ENCODE peak calls at places on chromosomes 7 and 10, in eight cellular contexts. One of them, this sample, is unnamed.

GRCh38 chr7:140810830-140811556 is 113.7 kb downstream of the BRAF start:
- DNase-seq in CD8-positive, alpha-beta memory T cell: peak; percentile 68
- DNase-seq in tibial nerve: peak; percentile 88
- DNase-seq in mesenchymal stem cell: peak; percentile 78
- DNase-seq in neural progenitor cell: peak; percentile 77
- DNase-seq in adrenal gland: peak; percentile 85
- DNase-seq in uterus: peak; percentile 25
- DNase-seq in effector memory CD4-positive, alpha-beta T cell: peak; percentile 21
- DNase-seq in this sample: peak; percentile 45

GRCh38 chr10:76905251-76905650 is 732.4 kb downstream of the KCNMA1 start:
- DNase-seq in CD8-positive, alpha-beta memory T cell: no peak
- DNase-seq in neural progenitor cell: no peak
- DNase-seq in effector memory CD4-positive, alpha-beta T cell: no peak
- DNase-seq in mesenchymal stem cell: no peak
- DNase-seq in adrenal gland: no peak
- DNase-seq in tibial nerve: no peak
- DNase-seq in uterus: no peak
- DNase-seq in this sample: no peak

GRCh38 chr10:11035318-11035920 is 17.7 kb downstream of the CELF2 start:
- DNase-seq in CD8-positive, alpha-beta memory T cell: no peak
- DNase-seq in adrenal gland: no peak
- DNase-seq in mesenchymal stem cell: peak; percentile 77
- DNase-seq in tibial nerve: peak; percentile 61
- DNase-seq in neural progenitor cell: peak; percentile 52
- DNase-seq in uterus: peak; percentile 47
- DNase-seq in effector memory CD4-positive, alpha-beta T cell: no peak
- DNase-seq in this sample: no peak

GRCh38 chr10:30247704-30248103 is 101.4 kb downstream of the MTPAP start:
- DNase-seq in mesenchymal stem cell: no peak
- DNase-seq in tibial nerve: no peak
- DNase-seq in effector memory CD4-positive, alpha-beta T cell: no peak
- DNase-seq in neural progenitor cell: no peak
- DNase-seq in adrenal gland: no peak
- DNase-seq in uterus: no peak
- DNase-seq in CD8-positive, alpha-beta memory T cell: no peak
- DNase-seq in this sample: no peak

GRCh38 chr10:88849224-88849623 is 2.4 kb downstream of the ANKRD22 start:
- DNase-seq in mesenchymal stem cell: peak; percentile 27
- DNase-seq in tibial nerve: no peak
- DNase-seq in CD8-positive, alpha-beta memory T cell: no peak
- DNase-seq in neural progenitor cell: no peak
- DNase-seq in uterus: no peak
- DNase-seq in effector memory CD4-positive, alpha-beta T cell: no peak
- DNase-seq in adrenal gland: no peak
- DNase-seq in this sample: no peak

GRCh38 chr10:72274213-72274729 is 547 bp downstream of the DDIT4 start:
- DNase-seq in uterus: no peak
- DNase-seq in neural progenitor cell: no peak
- DNase-seq in tibial nerve: no peak
- DNase-seq in effector memory CD4-positive, alpha-beta T cell: no peak
- DNase-seq in adrenal gland: no peak
- DNase-seq in CD8-positive, alpha-beta memory T cell: no peak
- DNase-seq in mesenchymal stem cell: no peak
- DNase-seq in this sample: no peak

GRCh38 chr7:100433592-100434296 is 2.6 kb downstream of the PPP1R35 start:
- DNase-seq in uterus: no peak
- DNase-seq in mesenchymal stem cell: no peak
- DNase-seq in adrenal gland: no peak
- DNase-seq in CD8-positive, alpha-beta memory T cell: no peak
- DNase-seq in tibial nerve: no peak
- DNase-seq in neural progenitor cell: no peak
- DNase-seq in effector memory CD4-positive, alpha-beta T cell: no peak
- DNase-seq in this sample: no peak

GRCh38 chr7:44961844-44962482 is 16.9 kb downstream of the MYO1G start:
- DNase-seq in CD8-positive, alpha-beta memory T cell: no peak
- DNase-seq in neural progenitor cell: no peak
- DNase-seq in tibial nerve: no peak
- DNase-seq in effector memory CD4-positive, alpha-beta T cell: no peak
- DNase-seq in mesenchymal stem cell: no peak
- DNase-seq in adrenal gland: no peak
- DNase-seq in uterus: no peak
- DNase-seq in this sample: no peak

GRCh38 chr10:56911906-56912480 is 550.9 kb upstream of the ZWINT start:
- DNase-seq in tibial nerve: no peak
- DNase-seq in mesenchymal stem cell: peak; percentile 13
- DNase-seq in CD8-positive, alpha-beta memory T cell: no peak
- DNase-seq in effector memory CD4-positive, alpha-beta T cell: no peak
- DNase-seq in adrenal gland: no peak
- DNase-seq in uterus: no peak
- DNase-seq in neural progenitor cell: no peak
- DNase-seq in this sample: no peak

GRCh38 chr10:122374859-122375721 is 582 bp downstream of the PLEKHA1 start:
- DNase-seq in uterus: peak; percentile 64
- DNase-seq in adrenal gland: peak; percentile 71
- DNase-seq in effector memory CD4-positive, alpha-beta T cell: peak; percentile 74
- DNase-seq in mesenchymal stem cell: peak; percentile 83
- DNase-seq in tibial nerve: peak; percentile 21
- DNase-seq in CD8-positive, alpha-beta memory T cell: peak; percentile 82
- DNase-seq in neural progenitor cell: peak; percentile 77
- DNase-seq in this sample: peak; percentile 62

GRCh38 chr10:5094265-5095205 is at the start of gene AKR1C3:
- DNase-seq in neural progenitor cell: no peak
- DNase-seq in mesenchymal stem cell: peak; percentile 77
- DNase-seq in CD8-positive, alpha-beta memory T cell: no peak
- DNase-seq in adrenal gland: no peak
- DNase-seq in effector memory CD4-positive, alpha-beta T cell: no peak
- DNase-seq in uterus: no peak
- DNase-seq in tibial nerve: no peak
- DNase-seq in this sample: no peak

GRCh38 chr10:60236869-60237524 is 152.7 kb downstream of the ANK3 start:
- DNase-seq in neural progenitor cell: no peak
- DNase-seq in tibial nerve: peak; percentile 19
- DNase-seq in uterus: no peak
- DNase-seq in adrenal gland: peak; percentile 65
- DNase-seq in mesenchymal stem cell: no peak
- DNase-seq in CD8-positive, alpha-beta memory T cell: peak; percentile 42
- DNase-seq in effector memory CD4-positive, alpha-beta T cell: no peak
- DNase-seq in this sample: peak; percentile 53

GRCh38 chr10:76874151-76874550 is 763.5 kb downstream of the KCNMA1 start:
- DNase-seq in CD8-positive, alpha-beta memory T cell: no peak
- DNase-seq in effector memory CD4-positive, alpha-beta T cell: no peak
- DNase-seq in tibial nerve: peak; percentile 78
- DNase-seq in neural progenitor cell: no peak
- DNase-seq in adrenal gland: no peak
- DNase-seq in uterus: no peak
- DNase-seq in mesenchymal stem cell: peak; percentile 13
- DNase-seq in this sample: no peak

GRCh38 chr7:127803626-127804025 is 151.6 kb downstream of the SND1 start:
- DNase-seq in adrenal gland: no peak
- DNase-seq in effector memory CD4-positive, alpha-beta T cell: no peak
- DNase-seq in neural progenitor cell: no peak
- DNase-seq in CD8-positive, alpha-beta memory T cell: no peak
- DNase-seq in uterus: no peak
- DNase-seq in mesenchymal stem cell: no peak
- DNase-seq in tibial nerve: no peak
- DNase-seq in this sample: no peak

GRCh38 chr7:54980521-54980920 is 38.3 kb upstream of the EGFR start:
- DNase-seq in mesenchymal stem cell: no peak
- DNase-seq in adrenal gland: no peak
- DNase-seq in neural progenitor cell: no peak
- DNase-seq in CD8-positive, alpha-beta memory T cell: no peak
- DNase-seq in tibial nerve: no peak
- DNase-seq in effector memory CD4-positive, alpha-beta T cell: no peak
- DNase-seq in uterus: no peak
- DNase-seq in this sample: no peak

GRCh38 chr10:13831711-13832110 is 244.9 kb downstream of the PRPF18 start:
- DNase-seq in effector memory CD4-positive, alpha-beta T cell: no peak
- DNase-seq in neural progenitor cell: peak; percentile 43
- DNase-seq in mesenchymal stem cell: peak; percentile 49
- DNase-seq in adrenal gland: no peak
- DNase-seq in tibial nerve: no peak
- DNase-seq in uterus: no peak
- DNase-seq in CD8-positive, alpha-beta memory T cell: no peak
- DNase-seq in this sample: no peak

GRCh38 chr7:29622335-29623265 is 59.0 kb downstream of the PRR15 start:
- DNase-seq in mesenchymal stem cell: peak; percentile 74
- DNase-seq in adrenal gland: no peak
- DNase-seq in effector memory CD4-positive, alpha-beta T cell: no peak
- DNase-seq in CD8-positive, alpha-beta memory T cell: no peak
- DNase-seq in neural progenitor cell: no peak
- DNase-seq in uterus: no peak
- DNase-seq in tibial nerve: no peak
- DNase-seq in this sample: no peak

GRCh38 chr7:70698219-70698832 is 433.6 kb upstream of the GALNT17 start:
- DNase-seq in adrenal gland: peak; percentile 65
- DNase-seq in neural progenitor cell: peak; percentile 73
- DNase-seq in uterus: no peak
- DNase-seq in CD8-positive, alpha-beta memory T cell: peak; percentile 62
- DNase-seq in tibial nerve: peak; percentile 57
- DNase-seq in mesenchymal stem cell: peak; percentile 56
- DNase-seq in effector memory CD4-positive, alpha-beta T cell: no peak
- DNase-seq in this sample: no peak

GRCh38 chr10:43878386-43878785 is 229.7 kb upstream of the ZNF32 start:
- DNase-seq in CD8-positive, alpha-beta memory T cell: no peak
- DNase-seq in uterus: no peak
- DNase-seq in adrenal gland: peak; percentile 66
- DNase-seq in mesenchymal stem cell: no peak
- DNase-seq in tibial nerve: no peak
- DNase-seq in neural progenitor cell: no peak
- DNase-seq in effector memory CD4-positive, alpha-beta T cell: no peak
- DNase-seq in this sample: no peak

GRCh38 chr10:6558759-6559429 is 21.2 kb downstream of the PRKCQ start:
- DNase-seq in neural progenitor cell: no peak
- DNase-seq in CD8-positive, alpha-beta memory T cell: peak; percentile 58
- DNase-seq in mesenchymal stem cell: no peak
- DNase-seq in uterus: no peak
- DNase-seq in adrenal gland: no peak
- DNase-seq in effector memory CD4-positive, alpha-beta T cell: no peak
- DNase-seq in tibial nerve: no peak
- DNase-seq in this sample: no peak

GRCh38 chr7:30068117-30068516 is 39.9 kb downstream of the PLEKHA8 start:
- DNase-seq in effector memory CD4-positive, alpha-beta T cell: no peak
- DNase-seq in uterus: no peak
- DNase-seq in mesenchymal stem cell: peak; percentile 81
- DNase-seq in CD8-positive, alpha-beta memory T cell: no peak
- DNase-seq in tibial nerve: peak; percentile 21
- DNase-seq in adrenal gland: no peak
- DNase-seq in neural progenitor cell: no peak
- DNase-seq in this sample: no peak

GRCh38 chr10:102593804-102594079 is 50.5 kb upstream of the TRIM8 start:
- DNase-seq in CD8-positive, alpha-beta memory T cell: no peak
- DNase-seq in effector memory CD4-positive, alpha-beta T cell: no peak
- DNase-seq in neural progenitor cell: no peak
- DNase-seq in tibial nerve: no peak
- DNase-seq in uterus: no peak
- DNase-seq in adrenal gland: no peak
- DNase-seq in mesenchymal stem cell: no peak
- DNase-seq in this sample: no peak
- H3K27ac ChIP-seq in CD8-positive, alpha-beta memory T cell: no peak overlapping the region
- H3K27ac ChIP-seq in effector memory CD4-positive, alpha-beta T cell: no peak overlapping the region
- H3K27ac ChIP-seq in neural progenitor cell: no peak overlapping the region
- H3K27ac ChIP-seq in tibial nerve: no peak overlapping the region
- H3K27ac ChIP-seq in uterus: no peak overlapping the region
- H3K27ac ChIP-seq in adrenal gland: no peak overlapping the region
- H3K27ac ChIP-seq in mesenchymal stem cell: no peak overlapping the region
- H3K27ac ChIP-seq in this sample: peak overlapping the region; percentile 28

DNA sequence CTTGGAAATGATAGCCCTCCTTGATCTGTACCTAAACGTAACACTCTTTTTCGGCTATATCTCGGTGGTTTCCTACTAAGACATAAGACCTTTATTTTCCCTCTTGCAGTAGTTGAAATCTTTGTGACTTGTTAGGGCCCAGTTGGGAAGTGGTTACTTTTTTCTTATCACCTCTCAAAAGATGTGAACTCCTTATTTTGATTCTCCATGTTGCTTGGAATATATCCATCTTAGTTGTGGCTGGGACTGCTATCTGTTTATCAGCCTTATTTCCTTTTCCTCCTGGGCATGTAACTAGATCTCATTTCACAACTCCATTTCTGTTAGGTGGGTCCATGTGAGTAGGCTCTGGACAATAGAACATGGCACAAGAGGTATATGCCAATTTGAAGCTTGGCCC is 4.1 kb upstream of the CPED1 start:
- DNase-seq in adrenal gland: no peak
- DNase-seq in neural progenitor cell: no peak
- DNase-seq in effector memory CD4-positive, alpha-beta T cell: no peak
- DNase-seq in tibial nerve: no peak
- DNase-seq in mesenchymal stem cell: no peak
- DNase-seq in CD8-positive, alpha-beta memory T cell: no peak
- DNase-seq in uterus: no peak
- DNase-seq in this sample: no peak
- H3K27ac ChIP-seq in adrenal gland: no peak overlapping the region
- H3K27ac ChIP-seq in neural progenitor cell: no peak overlapping the region
- H3K27ac ChIP-seq in effector memory CD4-positive, alpha-beta T cell: no peak overlapping the region
- H3K27ac ChIP-seq in tibial nerve: no peak overlapping the region
- H3K27ac ChIP-seq in mesenchymal stem cell: no peak overlapping the region
- H3K27ac ChIP-seq in CD8-positive, alpha-beta memory T cell: no peak overlapping the region
- H3K27ac ChIP-seq in uterus: no peak overlapping the region
- H3K27ac ChIP-seq in this sample: no peak overlapping the region

GRCh38 chr7:135771961-135772638 is 23.5 kb upstream of the FAM180A start:
- DNase-seq in neural progenitor cell: no peak
- DNase-seq in mesenchymal stem cell: peak; percentile 82
- DNase-seq in tibial nerve: no peak
- DNase-seq in CD8-positive, alpha-beta memory T cell: no peak
- DNase-seq in adrenal gland: no peak
- DNase-seq in uterus: no peak
- DNase-seq in effector memory CD4-positive, alpha-beta T cell: no peak
- DNase-seq in this sample: no peak

GRCh38 chr7:135774284-135774683 is 25.7 kb upstream of the FAM180A start:
- DNase-seq in CD8-positive, alpha-beta memory T cell: no peak
- DNase-seq in effector memory CD4-positive, alpha-beta T cell: no peak
- DNase-seq in uterus: no peak
- DNase-seq in mesenchymal stem cell: peak; percentile 74
- DNase-seq in tibial nerve: no peak
- DNase-seq in adrenal gland: no peak
- DNase-seq in neural progenitor cell: no peak
- DNase-seq in this sample: no peak

GRCh38 chr7:135775230-135775629 is 26.6 kb upstream of the FAM180A start:
- DNase-seq in CD8-positive, alpha-beta memory T cell: no peak
- DNase-seq in mesenchymal stem cell: peak; percentile 33
- DNase-seq in uterus: no peak
- DNase-seq in neural progenitor cell: no peak
- DNase-seq in adrenal gland: no peak
- DNase-seq in tibial nerve: no peak
- DNase-seq in effector memory CD4-positive, alpha-beta T cell: no peak
- DNase-seq in this sample: no peak

GRCh38 chr7:135772639-135773019 is 24.0 kb upstream of the FAM180A start:
- DNase-seq in tibial nerve: no peak
- DNase-seq in neural progenitor cell: peak; percentile 9
- DNase-seq in effector memory CD4-positive, alpha-beta T cell: no peak
- DNase-seq in uterus: no peak
- DNase-seq in adrenal gland: no peak
- DNase-seq in mesenchymal stem cell: no peak
- DNase-seq in CD8-positive, alpha-beta memory T cell: no peak
- DNase-seq in this sample: no peak

GRCh38 chr7:135773451-135773850 is 24.8 kb upstream of the FAM180A start:
- DNase-seq in CD8-positive, alpha-beta memory T cell: no peak
- DNase-seq in tibial nerve: no peak
- DNase-seq in adrenal gland: no peak
- DNase-seq in uterus: no peak
- DNase-seq in neural progenitor cell: peak; percentile 17
- DNase-seq in effector memory CD4-positive, alpha-beta T cell: no peak
- DNase-seq in mesenchymal stem cell: no peak
- DNase-seq in this sample: no peak
- H3K27ac ChIP-seq in CD8-positive, alpha-beta memory T cell: no peak overlapping the region
- H3K27ac ChIP-seq in tibial nerve: no peak overlapping the region
- H3K27ac ChIP-seq in adrenal gland: no peak overlapping the region
- H3K27ac ChIP-seq in uterus: no peak overlapping the region
- H3K27ac ChIP-seq in neural progenitor cell: peak overlapping the region; percentile 68
- H3K27ac ChIP-seq in effector memory CD4-positive, alpha-beta T cell: no peak overlapping the region
- H3K27ac ChIP-seq in mesenchymal stem cell: no peak overlapping the region
- H3K27ac ChIP-seq in this sample: no peak overlapping the region

GRCh38 chr7:111990597-111990996 is 215.6 kb downstream of the DOCK4 start:
- DNase-seq in effector memory CD4-positive, alpha-beta T cell: no peak
- DNase-seq in neural progenitor cell: peak; percentile 37
- DNase-seq in tibial nerve: no peak
- DNase-seq in mesenchymal stem cell: no peak
- DNase-seq in CD8-positive, alpha-beta memory T cell: no peak
- DNase-seq in adrenal gland: no peak
- DNase-seq in uterus: no peak
- DNase-seq in this sample: no peak
- H3K27ac ChIP-seq in effector memory CD4-positive, alpha-beta T cell: no peak overlapping the region
- H3K27ac ChIP-seq in neural progenitor cell: no peak overlapping the region
- H3K27ac ChIP-seq in tibial nerve: no peak overlapping the region
- H3K27ac ChIP-seq in mesenchymal stem cell: no peak overlapping the region
- H3K27ac ChIP-seq in CD8-positive, alpha-beta memory T cell: no peak overlapping the region
- H3K27ac ChIP-seq in adrenal gland: no peak overlapping the region
- H3K27ac ChIP-seq in uterus: no peak overlapping the region
- H3K27ac ChIP-seq in this sample: no peak overlapping the region

This sample was measured in substantia nigra.